ENCODE peak calls at places on chromosome 16, in five cellular contexts. S is GM12878, A is HepG2, D is NT2/D1, F is H1. R is an unnamed sample.

GRCh38 chr16:11783319-11784047 is 13.6 kb downstream of the ZC3H7A start:
- DNase-seq in S (peak), A (no peak), D (no peak), F (no peak), R (no peak)

GRCh38 chr16:29774730-29775129 is 3.3 kb upstream of the ZG16 start:
- DNase-seq in S (no peak), A (no peak), D (no peak), F (no peak), R (no peak)

GRCh38 chr16:81571592-81572230 is 127.1 kb downstream of the CMIP start:
- DNase-seq in S (no peak), A (no peak), D (no peak), F (no peak), R (no peak)

GRCh38 chr16:4323071-4323844 is 7.4 kb downstream of the GLIS2 start:
- DNase-seq in S (no peak), A (no peak), D (no peak), F (no peak), R (no peak)

GRCh38 chr16:52090080-52090479 is 456.9 kb downstream of the TOX3 start:
- DNase-seq in S (no peak), A (no peak), D (no peak), F (no peak), R (no peak)

GRCh38 chr16:58551496-58551895 is 36.2 kb downstream of the SETD6 start:
- DNase-seq in S (no peak), A (no peak), D (no peak), F (no peak), R (no peak)

GRCh38 chr16:24088767-24089166 is 167.4 kb upstream of the CACNG3 start:
- DNase-seq in S (no peak), A (no peak), D (no peak), F (no peak), R (no peak)

GRCh38 chr16:66921758-66922450 is 3.2 kb upstream of the CDH16 start:
- DNase-seq in S (no peak), A (no peak), D (no peak), F (no peak), R (no peak)

GRCh38 chr16:57799619-57800212 is 2.6 kb downstream of the KIFC3 start:
- DNase-seq in S (no peak), A (no peak), D (no peak), F (no peak), R (no peak)

GRCh38 chr16:30027588-30028437 is 3.3 kb downstream of the TLCD3B start:
- DNase-seq in S (no peak), A (no peak), D (no peak), F (no peak), R (no peak)

GRCh38 chr16:17245727-17246576 is 224.8 kb downstream of the XYLT1 start:
- DNase-seq in S (no peak), A (no peak), D (no peak), F (no peak), R (no peak)

GRCh38 chr16:12749076-12749475 is 54.6 kb downstream of the CPPED1 start:
- DNase-seq in S (no peak), A (no peak), D (no peak), F (no peak), R (no peak)

GRCh38 chr16:17590711-17591654 is 120.2 kb upstream of the XYLT1 start:
- DNase-seq in S (no peak), A (no peak), D (no peak), F (no peak), R (no peak)

GRCh38 chr16:85970712-85971220 is 71.8 kb downstream of the IRF8 start:
- DNase-seq in S (no peak), A (no peak), D (no peak), F (no peak), R (no peak)

GRCh38 chr16:85970016-85970711 is 71.2 kb downstream of the IRF8 start:
- DNase-seq in S (no peak), A (no peak), D (no peak), F (no peak), R (no peak)

GRCh38 chr16:85969591-85969990 is 70.6 kb downstream of the IRF8 start:
- DNase-seq in S (no peak), A (no peak), D (no peak), F (no peak), R (no peak)

GRCh38 chr16:85968041-85968920 is 69.3 kb downstream of the IRF8 start:
- DNase-seq in S (no peak), A (no peak), D (no peak), F (no peak), R (no peak)

DNA sequence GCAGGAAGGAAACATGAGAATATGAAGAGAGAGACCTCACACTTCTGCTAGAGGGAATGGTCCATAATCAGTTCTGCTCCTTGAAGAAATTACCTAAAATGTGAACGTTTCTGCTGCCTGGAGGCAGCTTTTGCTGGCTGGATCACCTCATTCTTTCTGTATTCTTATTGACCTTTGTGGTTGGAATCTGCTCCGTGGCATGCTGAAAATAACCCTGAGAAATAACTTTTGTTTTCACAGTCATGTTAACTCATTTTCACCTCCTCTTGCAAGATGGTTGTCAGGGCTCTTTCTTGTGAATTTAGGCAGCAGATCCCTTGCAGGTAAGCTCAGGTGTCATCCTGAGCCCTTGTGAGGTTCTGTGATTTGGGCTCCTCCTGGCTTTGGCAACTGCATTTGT is 70.2 kb downstream of the IRF8 start:
- DNase-seq in S (no peak), A (no peak), D (no peak), F (no peak), R (no peak)
- TF ChIP-seq SUZ12 in S (no peak), A (no peak), D (no peak), F (no peak), R (no peak)

GRCh38 chr16:87298857-87299465 is 18.2 kb downstream of the C16orf95 start:
- DNase-seq in S (no peak), A (no peak), D (no peak), F (no peak), R (no peak)

GRCh38 chr16:87295259-87295658 is 21.9 kb downstream of the C16orf95 start:
- DNase-seq in S (no peak), A (peak), D (no peak), F (no peak), R (peak)

GRCh38 chr16:87297407-87297806 is 19.8 kb downstream of the C16orf95 start:
- DNase-seq in S (no peak), A (no peak), D (no peak), F (no peak), R (no peak)

GRCh38 chr16:87295661-87296531 is 21.3 kb downstream of the C16orf95 start:
- DNase-seq in S (no peak), A (no peak), D (no peak), F (no peak), R (no peak)

GRCh38 chr16:87297918-87298631 is 19.1 kb downstream of the C16orf95 start:
- DNase-seq in S (no peak), A (peak), D (no peak), F (peak), R (peak)
- TF ChIP-seq SUZ12 in S (no peak), A (no peak), D (no peak), F (no peak), R (no peak)

GRCh38 chr16:75238132-75238852 is 13.1 kb downstream of the BCAR1 start:
- DNase-seq in S (no peak), A (peak), D (no peak), F (no peak), R (no peak)
- TF ChIP-seq SUZ12 in S (no peak), A (no peak), D (no peak), F (no peak), R (no peak)

GRCh38 chr16:875182-876040 is 74.9 kb upstream of the GNG13 start:
- DNase-seq in S (no peak), A (no peak), D (no peak), F (no peak), R (no peak)
- TF ChIP-seq SUZ12 in S (no peak), A (no peak), D (no peak), F (no peak), R (no peak)

DNA sequence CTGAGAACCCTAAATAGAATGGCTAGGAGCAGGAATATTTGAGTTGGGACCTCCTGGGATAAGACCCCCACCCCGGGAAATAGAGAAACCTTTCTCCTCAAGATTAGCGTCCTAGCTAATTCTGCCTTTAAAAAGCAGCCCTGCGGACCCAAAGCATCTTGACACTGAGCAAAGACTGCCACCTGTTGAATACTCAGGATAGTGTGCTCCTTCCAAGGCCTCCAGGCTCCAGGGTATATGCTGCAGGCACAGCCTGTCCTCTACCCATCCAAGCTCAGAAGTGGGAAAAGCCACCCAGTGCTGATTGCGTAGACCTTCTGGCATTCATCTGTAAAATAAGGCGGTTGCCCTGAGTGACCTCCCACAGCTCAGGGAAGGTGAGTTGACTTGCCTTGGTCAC is 456.2 kb upstream of the DYNLRB2 start:
- DNase-seq in S (no peak), A (peak), D (peak), F (peak), R (peak)
- TF ChIP-seq SUZ12 in S (no peak), A (no peak), D (no peak), F (no peak), R (no peak)

GRCh38 chr16:70601576-70602575 is 44.5 kb upstream of the IL34 start:
- DNase-seq in S (no peak), A (no peak), D (no peak), F (no peak), R (peak)
- TF ChIP-seq SUZ12 in S (no peak), A (no peak), D (no peak), F (no peak), R (no peak)